ENCODE peak calls at places on chromosomes 3 and 15, in five cellular contexts. E is CD8-positive, alpha-beta T cell; V is hippocampal formation; G is NCI-H345; I is activated T-cell treated with anti-CD3 and anti-CD28 coated beads for 24 hours. Z is an unnamed sample.

GRCh38 chr15:71780349-71780976 is 29.9 kb upstream of the NR2E3 start:
- DNase-seq in E (no peak), V (no peak), G (no peak), I (peak), Z (peak)

GRCh38 chr3:172128852-172129251 is 89.5 kb downstream of the FNDC3B start:
- DNase-seq in E (no peak), V (no peak), G (no peak), I (no peak), Z (no peak)

GRCh38 chr3:159273608-159274007 is 471.8 kb downstream of the MFSD1 start:
- DNase-seq in E (no peak), V (no peak), G (no peak), I (no peak), Z (no peak)

GRCh38 chr15:94265009-94265408 is 33.6 kb downstream of the MCTP2 start:
- DNase-seq in E (no peak), V (no peak), G (no peak), I (no peak), Z (no peak)

GRCh38 chr15:66730168-66731014 is 28.4 kb downstream of the SMAD6 start:
- DNase-seq in E (no peak), V (no peak), G (no peak), I (no peak), Z (no peak)

GRCh38 chr15:84893607-84894006 is 9.1 kb downstream of the SLC28A1 start:
- DNase-seq in E (no peak), V (no peak), G (no peak), I (no peak), Z (no peak)

GRCh38 chr15:49898097-49898496 is 220.9 kb downstream of the ATP8B4 start:
- DNase-seq in E (no peak), V (no peak), G (no peak), I (no peak), Z (no peak)

GRCh38 chr3:119239421-119239820 is 1.3 kb downstream of the B4GALT4 start:
- DNase-seq in E (no peak), V (no peak), G (no peak), I (no peak), Z (no peak)

GRCh38 chr15:41965441-41966413 is 6.6 kb downstream of the EHD4 start:
- DNase-seq in E (no peak), V (no peak), G (no peak), I (no peak), Z (no peak)

GRCh38 chr15:45100884-45101622 is 12.9 kb downstream of the DUOX2 start:
- DNase-seq in E (no peak), V (no peak), G (no peak), I (no peak), Z (no peak)

GRCh38 chr15:81885135-81885534 is 160.7 kb downstream of the MEX3B start:
- DNase-seq in E (no peak), V (no peak), G (no peak), I (no peak), Z (no peak)

GRCh38 chr3:127036209-127037020 is 53.5 kb downstream of the PLXNA1 start:
- DNase-seq in E (no peak), V (no peak), G (no peak), I (no peak), Z (no peak)

GRCh38 chr3:127493924-127494646 is 96.4 kb downstream of the TPRA1 start:
- DNase-seq in E (no peak), V (no peak), G (no peak), I (no peak), Z (no peak)

Z was measured in activated T-helper 1 cell treated with anti-CD3 and anti-CD28 coated beads, Interleukin-12 subunit alpha, Interleukin-12 subunit beta, Interleukin-2, Interleukin-4 antibody, amounts not matched to agents 30 ng/mL and 10 ng/mL and 1 ng/mL, durations not matched to agents 14 hours and 24 hours and 36 hours.